ENCODE peak calls at places on chromosomes 2 and 18, in seven cellular contexts. R is left lung, Z is heart left ventricle, L is A673, I is cardiac muscle cell, N is lower lobe of right lung, P is fibroblast of mammary gland. U is an unnamed sample.

GRCh38 chr2:66866331-66867037 is 431.6 kb downstream of the MEIS1 start:
- DNase-seq in L (no peak), R (no peak), Z (no peak), I (no peak), N (no peak), P (no peak), U (peak; percentile 34)

GRCh38 chr18:31661965-31662364 is 22.4 kb downstream of the B4GALT6 start:
- DNase-seq in Z (no peak), R (no peak), I (no peak), N (no peak), P (peak; percentile 69), L (no peak), U (peak; percentile 54)

GRCh38 chr2:25417715-25418369 is 76.1 kb upstream of the DNMT3A start:
- DNase-seq in Z (no peak), R (no peak), P (peak; percentile 8), N (no peak), I (no peak), L (peak; percentile 72), U (no peak)

GRCh38 chr2:197152451-197153228 is 157.9 kb downstream of the ANKRD44 start:
- DNase-seq in N (peak; percentile 46), I (peak; percentile 24), L (no peak), P (no peak), Z (no peak), R (no peak), U (peak; percentile 27)

GRCh38 chr18:23890589-23890988 is 124.0 kb upstream of the TTC39C start:
- DNase-seq in N (no peak), I (no peak), P (peak; percentile 52), Z (no peak), L (peak; percentile 24), R (no peak), U (peak; percentile 81)

GRCh38 chr2:104050632-104051242 is 803.2 kb upstream of the POU3F3 start:
- DNase-seq in L (peak; percentile 31), Z (no peak), N (no peak), P (no peak), I (no peak), R (no peak), U (no peak)

GRCh38 chr18:35497006-35497333 is 790 bp downstream of the INO80C start:
- DNase-seq in L (peak; percentile 46), Z (no peak), P (peak; percentile 77), I (peak; percentile 17), R (no peak), N (no peak), U (peak; percentile 64)

GRCh38 chr2:158726906-158727592 is 68.1 kb upstream of the DAPL1 start:
- DNase-seq in R (no peak), N (no peak), L (no peak), I (no peak), Z (no peak), P (peak; percentile 31), U (peak; percentile 81)

GRCh38 chr2:219665926-219666325 is 38.5 kb downstream of the SLC4A3 start:
- DNase-seq in Z (no peak), R (no peak), N (no peak), L (no peak), P (no peak), I (no peak), U (no peak)

GRCh38 chr2:231429916-231430315 is 34.4 kb downstream of the NCL start:
- DNase-seq in I (no peak), P (no peak), Z (no peak), R (no peak), L (no peak), N (no peak), U (no peak)

GRCh38 chr2:198314559-198315153 is 510.3 kb downstream of the PLCL1 start:
- DNase-seq in L (peak; percentile 65), Z (no peak), I (peak; percentile 55), R (no peak), N (no peak), P (peak; percentile 69), U (peak; percentile 48)

GRCh38 chr2:46873632-46874068 is 42.0 kb downstream of the MCFD2 start:
- DNase-seq in Z (peak; percentile 61), P (peak; percentile 99), L (peak; percentile 75), N (no peak), I (no peak), R (no peak), U (peak; percentile 99)

GRCh38 chr2:56749152-56749752 is 565.5 kb downstream of the CCDC85A start:
- DNase-seq in I (peak; percentile 44), Z (no peak), R (no peak), N (no peak), L (peak; percentile 49), P (peak; percentile 63), U (peak; percentile 37)

GRCh38 chr2:203934006-203934632 is 2.4 kb upstream of the ICOS start:
- DNase-seq in P (no peak), I (no peak), R (no peak), N (no peak), Z (no peak), L (no peak), U (no peak)

GRCh38 chr2:239648607-239649006 is 247.8 kb upstream of the HDAC4 start:
- DNase-seq in R (no peak), Z (no peak), N (no peak), I (no peak), P (no peak), L (peak; percentile 73), U (no peak)

GRCh38 chr2:232441147-232441651 is 14.8 kb upstream of the ALPI start:
- DNase-seq in L (no peak), N (peak; percentile 30), I (no peak), P (no peak), Z (no peak), R (peak; percentile 58), U (no peak)

GRCh38 chr18:61578846-61579245 is 245.6 kb downstream of the CDH20 start:
- DNase-seq in P (no peak), I (no peak), R (no peak), N (no peak), Z (no peak), L (no peak), U (no peak)

GRCh38 chr2:157155992-157156391 is 101.5 kb upstream of the GALNT5 start:
- DNase-seq in N (no peak), Z (no peak), L (no peak), P (no peak), I (no peak), R (no peak), U (no peak)

GRCh38 chr2:67457699-67458098 is 60.6 kb downstream of the ETAA1 start:
- DNase-seq in Z (no peak), I (no peak), R (no peak), N (no peak), L (no peak), P (no peak), U (no peak)

GRCh38 chr2:235734700-235735205 is 240.9 kb downstream of the AGAP1 start:
- DNase-seq in L (no peak), P (peak; percentile 38), I (no peak), N (no peak), R (no peak), Z (no peak), U (no peak)

GRCh38 chr2:143026411-143027054 is 102.7 kb upstream of the ARHGAP15 start:
- DNase-seq in I (peak; percentile 45), L (peak; percentile 13), P (peak; percentile 3), Z (peak; percentile 17), N (no peak), R (peak; percentile 58), U (no peak)

GRCh38 chr18:70491734-70492348 is 203.0 kb downstream of the SOCS6 start:
- DNase-seq in L (peak; percentile 66), P (peak; percentile 50), Z (no peak), R (no peak), N (no peak), I (peak; percentile 70), U (peak; percentile 63)

GRCh38 chr2:73944714-73945113 is 18.0 kb downstream of the DGUOK start:
- DNase-seq in R (no peak), N (no peak), P (no peak), Z (no peak), L (no peak), I (no peak), U (no peak)

GRCh38 chr2:98025481-98026037 is 29.8 kb upstream of the TMEM131 start:
- DNase-seq in I (no peak), N (no peak), P (no peak), R (no peak), Z (no peak), L (no peak), U (no peak)
- TF ChIP-seq CTCF in I (no peak), N (no peak), P (no peak), R (peak; percentile 15), Z (no peak), L (no peak), U (no peak)

DNA sequence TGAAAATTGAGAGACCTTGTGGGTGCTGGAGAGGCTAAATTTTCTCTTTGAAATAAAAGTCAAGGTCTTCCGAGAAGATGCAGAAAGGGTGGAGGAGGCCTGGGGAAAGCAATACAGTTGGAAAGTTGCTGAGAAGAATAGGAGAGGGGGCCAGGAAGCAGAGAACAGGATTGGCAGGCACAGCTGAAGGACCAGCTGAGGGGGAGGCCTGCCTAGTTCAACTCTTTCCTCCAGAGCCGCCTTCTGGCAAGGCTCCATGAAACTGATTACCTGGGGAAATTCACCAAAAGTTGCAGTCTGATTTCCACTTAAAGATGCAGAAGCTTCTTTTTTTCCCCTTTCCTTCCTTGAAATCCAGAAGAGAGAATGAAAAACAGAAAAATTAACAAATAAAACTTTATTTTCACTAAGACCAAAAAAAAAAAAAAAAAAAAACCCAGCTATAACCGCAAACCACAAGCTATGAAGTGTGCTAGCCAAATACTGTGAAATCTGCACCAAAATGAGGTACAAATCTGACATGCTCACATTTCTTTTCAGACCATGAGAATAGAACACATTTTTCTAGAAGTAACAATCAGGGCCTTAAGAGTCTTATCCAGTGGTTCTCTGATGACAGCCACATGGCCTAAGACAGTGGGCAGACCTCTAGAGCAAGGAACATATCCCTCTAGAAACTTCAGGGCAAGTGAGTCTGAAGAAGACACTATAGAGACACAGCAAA is 316.8 kb downstream of the MYCN start:
- DNase-seq in L (no peak), P (no peak), N (no peak), I (no peak), Z (no peak), R (no peak), U (no peak)
- H3K4me3 ChIP-seq in L (no peak overlapping the region), P (no peak overlapping the region), N (no peak overlapping the region), I (no peak overlapping the region), Z (no peak overlapping the region), R (no peak overlapping the region), U (no peak overlapping the region)

GRCh38 chr2:32063310-32064020 is at the start of gene SPAST:
- DNase-seq in L (peak; percentile 99), R (peak; percentile 100), I (peak; percentile 98), P (peak; percentile 93), Z (peak; percentile 98), N (peak; percentile 99), U (peak; percentile 99)
- TF ChIP-seq CTCF in L (peak; percentile 49), R (peak; percentile 75), I (peak; percentile 41), P (no peak), Z (peak; percentile 44), N (peak; percentile 62), U (peak; percentile 33)

DNA sequence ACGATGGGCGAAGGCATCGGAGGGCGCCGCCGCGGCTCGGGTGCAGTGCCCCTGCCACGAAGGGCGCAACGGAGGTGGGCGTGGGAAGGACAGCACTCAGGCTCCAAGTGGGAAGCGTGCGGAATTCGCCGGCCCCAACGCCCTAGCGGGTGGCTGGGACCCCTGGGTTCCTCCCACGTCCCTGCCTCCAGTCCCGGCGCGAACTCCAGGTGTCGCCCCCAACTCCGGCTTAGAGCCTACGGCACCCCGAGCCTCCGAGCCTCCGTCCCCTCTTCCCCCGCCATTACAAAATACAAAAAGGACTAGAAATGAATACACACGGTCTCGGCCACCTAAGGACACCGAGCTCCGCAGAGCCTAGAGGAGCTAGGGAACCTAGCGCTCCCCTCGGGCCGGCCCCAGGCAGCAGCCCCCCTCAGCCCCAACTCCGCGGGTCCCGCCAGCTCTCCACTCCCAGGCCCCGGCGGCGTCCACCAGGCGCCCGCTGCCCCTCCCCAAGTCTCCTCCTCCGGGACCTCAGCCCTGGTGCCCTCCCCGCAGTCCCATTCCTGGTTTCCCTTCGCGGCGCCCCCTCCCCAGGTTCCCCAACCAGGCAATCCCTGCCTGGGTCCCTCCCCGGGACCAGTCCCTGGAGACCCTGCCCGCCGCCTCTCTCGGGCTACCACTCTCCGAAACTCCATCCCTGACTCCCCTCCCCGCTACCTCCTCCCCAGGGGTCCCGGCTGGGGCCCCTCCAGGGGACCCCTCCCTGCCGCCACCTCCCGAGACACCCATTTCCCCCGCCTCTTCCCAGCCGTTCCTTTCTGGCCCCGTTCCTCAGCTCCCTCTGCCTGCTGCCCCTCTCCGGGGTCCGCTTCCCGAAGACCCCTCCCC is 1.0 kb downstream of the CYP27C1 start:
- DNase-seq in N (no peak), P (no peak), L (peak; percentile 26), I (peak; percentile 63), Z (no peak), R (no peak), U (peak; percentile 31)
- H3K4me3 ChIP-seq in N (peak overlapping the region; percentile 49), P (peak overlapping the region; percentile 34), L (peak overlapping the region; percentile 88), I (peak overlapping the region; percentile 84), Z (peak overlapping the region; percentile 49), R (peak overlapping the region; percentile 22), U (peak overlapping the region; percentile 55)

U was measured in foreskin fibroblast.